ENCODE peak calls at places on chromosomes 5 and 9, in seven cellular contexts. P, F, D, J, O, Z and U are unnamed samples. For H3K36me3, the result is how much of the 10 kb centered on the place peaks cover.

GRCh38 chr9:91392435-91392834 is 30.7 kb upstream of the AUH start:
- DNase-seq in D (no peak), O (no peak), F (no peak), P (no peak), Z (no peak), J (no peak), U (no peak)

GRCh38 chr5:54443264-54443663 is 12.2 kb upstream of the HSPB3 start:
- DNase-seq in O (no peak), D (no peak), Z (no peak), P (peak), F (no peak), J (peak), U (no peak)

GRCh38 chr5:170306381-170306790 is 8.8 kb upstream of the LCP2 start:
- DNase-seq in P (no peak), O (no peak), D (no peak), J (peak), Z (peak), F (no peak), U (no peak)

GRCh38 chr5:34919077-34919476 is 3.6 kb downstream of the BRIX1 start:
- DNase-seq in P (peak), F (no peak), Z (no peak), J (no peak), D (no peak), O (no peak), U (no peak)

GRCh38 chr9:6955251-6955921 is 197.6 kb downstream of the KDM4C start:
- DNase-seq in O (peak), Z (no peak), D (no peak), J (peak), P (peak), F (no peak), U (no peak)

GRCh38 chr9:121529237-121529987 is 29.8 kb upstream of the GGTA1 start:
- DNase-seq in F (peak), O (no peak), J (peak), D (peak), Z (peak), P (no peak), U (peak)

GRCh38 chr5:157020002-157020401 is 38.9 kb downstream of the HAVCR1 start:
- DNase-seq in J (no peak), P (no peak), D (no peak), Z (no peak), O (no peak), F (no peak), U (no peak)

GRCh38 chr5:149932445-149933350 is 11.9 kb downstream of the PDE6A start:
- DNase-seq in P (peak), D (no peak), O (no peak), Z (peak), F (peak), J (no peak), U (no peak)

GRCh38 chr5:17282283-17283120 is 65.1 kb downstream of the BASP1 start:
- DNase-seq in J (no peak), F (no peak), Z (no peak), D (no peak), P (no peak), O (no peak), U (no peak)

DNA sequence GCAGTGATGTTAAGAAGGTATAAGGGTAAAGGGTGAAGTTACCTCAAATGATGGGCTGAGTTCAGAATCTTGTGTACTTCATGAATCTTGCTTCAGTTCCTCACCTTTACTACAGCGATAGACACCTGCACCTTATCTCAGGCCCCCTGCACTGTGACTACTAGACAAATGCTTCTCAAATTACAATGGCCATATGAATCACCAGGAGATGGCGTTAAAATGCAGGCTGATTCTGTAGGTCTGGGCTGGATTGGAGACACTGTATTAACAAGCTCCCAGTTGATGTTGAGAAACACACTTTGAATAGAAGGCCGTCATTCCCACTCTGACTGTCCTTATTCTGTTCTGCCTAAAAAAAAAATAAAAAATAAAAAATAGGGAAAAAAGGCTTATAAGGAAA is 29.8 kb downstream of the TARS1 start:
- DNase-seq in J (peak), D (no peak), Z (no peak), O (peak), P (peak), F (no peak), U (no peak)
- H3K36me3 ChIP-seq in J (under half), D (half or more), Z (half or more), O (half or more), P (under half), F (under half), U (under half)

GRCh38 chr5:138936225-138936967 is 61.3 kb upstream of the LRRTM2 start:
- DNase-seq in J (no peak), P (peak), O (no peak), F (no peak), Z (peak), D (no peak), U (no peak)

GRCh38 chr5:138934971-138935370 is 59.8 kb upstream of the LRRTM2 start:
- DNase-seq in Z (peak), J (no peak), F (no peak), O (no peak), D (no peak), P (no peak), U (no peak)

GRCh38 chr5:138933522-138934290 is 58.6 kb upstream of the LRRTM2 start:
- DNase-seq in J (no peak), F (no peak), Z (peak), O (no peak), P (no peak), D (no peak), U (no peak)

GRCh38 chr5:138936968-138937345 is 61.8 kb upstream of the LRRTM2 start:
- DNase-seq in F (no peak), Z (no peak), P (no peak), D (no peak), J (no peak), O (no peak), U (no peak)

DNA sequence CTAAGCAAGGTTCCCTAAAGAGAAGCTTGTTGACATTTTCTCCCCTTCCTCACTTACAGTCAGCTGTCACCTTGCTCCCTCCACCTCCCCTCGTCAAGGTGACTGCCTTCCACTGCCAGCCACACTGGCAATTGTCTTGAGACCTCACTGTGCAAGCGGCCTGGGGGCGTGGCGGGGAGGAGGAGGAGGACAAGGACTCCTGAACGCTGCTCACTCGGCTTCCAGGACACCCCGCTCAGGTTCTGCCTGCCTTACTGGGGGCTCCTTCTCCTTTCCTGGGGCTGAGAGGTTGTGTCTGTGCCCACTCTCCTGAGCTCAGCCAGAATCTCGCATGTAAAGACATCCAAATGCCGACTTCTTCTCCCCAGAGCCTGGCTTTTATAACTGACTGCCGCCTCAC is 60.3 kb upstream of the LRRTM2 start:
- DNase-seq in Z (no peak), J (no peak), P (no peak), F (no peak), D (no peak), O (no peak), U (no peak)
- H3K36me3 ChIP-seq in Z (under half), J (half or more), P (under half), F (under half), D (half or more), O (under half), U (under half)

DNA sequence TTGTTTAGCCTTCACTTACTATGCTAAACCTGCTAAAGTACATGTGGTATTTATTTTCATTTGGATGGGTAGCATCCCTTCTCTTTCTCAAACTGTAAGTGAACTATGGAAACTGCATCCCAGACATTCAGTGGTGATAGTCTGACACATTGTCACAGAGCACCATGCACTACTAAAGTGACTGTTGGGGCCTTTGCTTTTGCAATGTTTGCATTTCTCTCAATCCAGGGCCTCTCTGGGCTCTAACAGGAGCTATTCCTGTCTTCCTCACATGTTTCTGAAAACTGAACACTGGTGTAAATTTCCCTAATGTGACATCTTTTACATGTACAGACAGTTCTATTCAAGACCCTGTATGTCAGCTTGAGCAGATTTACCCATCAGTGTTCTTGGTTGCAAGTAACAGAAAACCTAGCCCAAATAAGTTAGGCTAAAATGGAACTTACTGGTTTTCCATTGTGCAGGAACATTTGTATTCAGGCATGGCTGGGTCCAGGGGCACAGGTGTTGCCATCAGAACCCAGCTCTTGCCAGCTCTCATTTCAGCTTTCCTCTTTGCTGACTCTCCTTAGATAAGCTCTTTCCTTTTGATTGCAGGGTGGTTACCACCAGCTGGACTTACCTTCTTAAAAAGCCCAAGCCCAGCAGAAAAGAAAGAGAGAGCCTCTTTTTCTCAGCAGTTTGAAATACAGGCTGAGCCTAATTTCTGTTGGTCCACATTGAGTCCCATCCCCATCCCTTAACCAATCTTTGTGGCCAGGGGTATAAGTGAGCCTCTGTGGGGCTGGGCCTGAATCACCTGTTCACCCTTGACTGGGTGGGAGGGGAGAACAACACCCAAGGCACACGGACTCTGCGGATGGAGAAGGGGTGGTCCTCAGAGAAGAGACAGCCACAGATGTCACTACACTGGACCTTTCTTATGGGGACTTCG is 234.3 kb downstream of the NR3C1 start:
- DNase-seq in O (no peak), Z (no peak), J (no peak), P (no peak), F (no peak), D (no peak), U (no peak)
- H3K36me3 ChIP-seq in O (under half), Z (under half), J (under half), P (under half), F (under half), D (under half), U (under half)

GRCh38 chr5:68288756-68289134 is 73.2 kb downstream of the PIK3R1 start:
- DNase-seq in Z (peak), P (peak), O (no peak), J (no peak), F (peak), D (no peak), U (no peak)
- H3K36me3 ChIP-seq in Z (under half), P (under half), O (under half), J (under half), F (under half), D (under half), U (under half)

GRCh38 chr5:179893958-179894895 is 13.5 kb downstream of the TBC1D9B start:
- DNase-seq in D (no peak), Z (no peak), P (no peak), F (no peak), O (no peak), J (no peak), U (no peak)

GRCh38 chr5:179892255-179892654 is 15.4 kb downstream of the TBC1D9B start:
- DNase-seq in O (no peak), J (no peak), F (no peak), Z (no peak), P (no peak), D (no peak), U (no peak)

GRCh38 chr5:179895861-179896260 is 11.8 kb downstream of the TBC1D9B start:
- DNase-seq in O (no peak), F (no peak), D (no peak), J (no peak), Z (no peak), P (no peak), U (no peak)

GRCh38 chr5:179890751-179891682 is 16.7 kb downstream of the TBC1D9B start:
- DNase-seq in D (no peak), F (no peak), J (no peak), O (no peak), P (no peak), Z (no peak), U (no peak)

GRCh38 chr5:179893076-179893957 is 14.4 kb downstream of the TBC1D9B start:
- DNase-seq in Z (no peak), J (no peak), D (no peak), O (no peak), F (no peak), P (no peak), U (no peak)
- H3K36me3 ChIP-seq in Z (half or more), J (half or more), D (half or more), O (half or more), F (under half), P (under half), U (half or more)

GRCh38 chr9:69137311-69137710 is 36.8 kb upstream of the TJP2 start:
- DNase-seq in J (no peak), D (no peak), O (no peak), P (no peak), F (no peak), Z (no peak), U (no peak)
- H3K36me3 ChIP-seq in J (under half), D (under half), O (under half), P (under half), F (under half), Z (under half), U (under half)

GRCh38 chr9:130867556-130867955 is 29.1 kb downstream of the QRFP start:
- DNase-seq in D (no peak), P (no peak), F (no peak), J (no peak), Z (no peak), O (no peak), U (no peak)
- H3K36me3 ChIP-seq in D (half or more), P (under half), F (under half), J (half or more), Z (half or more), O (under half), U (under half)